ENCODE peak calls at places on chromosome 7, in nine cellular contexts. H is NCI-H1092; O is T-helper 1 cell; A is heart left ventricle; C is type B pancreatic cell; T is HCEC 1CT; P is stimulated activated CD8-positive, alpha-beta memory T cell treated with anti-CD3 and anti-CD28 coated beads, Interleukin-15, amount 100 ng/mL, for 1 hour; X is left colon; V is naive thymus-derived CD8-positive, alpha-beta T cell. B is an unnamed sample.

GRCh38 chr7:156764016-156764669 is 123.6 kb downstream of the RNF32 start:
- DNase-seq in O (no peak), P (no peak), T (peak), H (peak), V (no peak), X (peak), A (peak), C (no peak), B (peak)

GRCh38 chr7:42151309-42151708 is 85.7 kb downstream of the GLI3 start:
- DNase-seq in C (no peak), T (no peak), O (no peak), V (no peak), P (no peak), A (no peak), X (no peak), H (no peak), B (no peak)

GRCh38 chr7:46003896-46004875 is 83.1 kb upstream of the IGFBP3 start:
- DNase-seq in O (no peak), T (peak), H (no peak), X (no peak), A (no peak), C (no peak), V (no peak), P (no peak), B (peak)

GRCh38 chr7:39016609-39017008 is 38.9 kb downstream of the POU6F2 start:
- DNase-seq in A (no peak), X (peak), O (no peak), C (no peak), H (no peak), P (no peak), V (no peak), T (no peak), B (no peak)

GRCh38 chr7:33776791-33777190 is 128.5 kb upstream of the BMPER start:
- DNase-seq in V (no peak), C (no peak), X (no peak), A (no peak), P (no peak), T (peak), H (no peak), O (no peak), B (no peak)

GRCh38 chr7:157811946-157812345 is 475.1 kb downstream of the DNAJB6 start:
- DNase-seq in H (no peak), T (no peak), O (no peak), C (no peak), V (no peak), A (no peak), X (no peak), P (no peak), B (no peak)

GRCh38 chr7:115719963-115720362 is 310.6 kb downstream of the TFEC start:
- DNase-seq in O (no peak), H (no peak), T (no peak), C (no peak), A (no peak), P (no peak), X (no peak), V (no peak), B (no peak)

GRCh38 chr7:26550492-26550891 is 258.8 kb downstream of the SNX10 start:
- DNase-seq in P (no peak), A (no peak), X (no peak), C (no peak), V (no peak), H (no peak), T (no peak), O (no peak), B (no peak)

GRCh38 chr7:27152816-27153486 is 568 bp upstream of the HOXA3 start:
- DNase-seq in T (no peak), A (no peak), P (no peak), O (no peak), C (no peak), X (no peak), H (no peak), V (no peak), B (no peak)

GRCh38 chr7:111752022-111752582 is 189.8 kb upstream of the IMMP2L start:
- DNase-seq in T (peak), H (peak), V (peak), C (no peak), O (peak), A (peak), P (peak), X (no peak), B (no peak)

GRCh38 chr7:20738517-20739481 is 47.9 kb downstream of the SP8 start:
- DNase-seq in H (no peak), O (no peak), T (no peak), A (no peak), V (no peak), X (no peak), C (no peak), P (no peak), B (no peak)

GRCh38 chr7:103148131-103148993 is 537 bp downstream of the NAPEPLD start:
- DNase-seq in V (no peak), P (no peak), T (no peak), O (no peak), A (no peak), C (no peak), X (no peak), H (no peak), B (peak)

GRCh38 chr7:80346704-80347103 is 165.2 kb downstream of the GNAT3 start:
- DNase-seq in O (no peak), T (peak), C (no peak), A (no peak), X (no peak), P (no peak), H (no peak), V (no peak), B (no peak)

GRCh38 chr7:129728875-129729467 is 117.5 kb downstream of the NRF1 start:
- DNase-seq in C (no peak), T (no peak), A (no peak), V (no peak), H (no peak), P (no peak), O (no peak), X (peak), B (no peak)

GRCh38 chr7:77426521-77427051 is 10.4 kb upstream of the GSAP start:
- DNase-seq in X (no peak), P (no peak), C (no peak), V (no peak), O (no peak), A (no peak), H (no peak), T (peak), B (no peak)

GRCh38 chr7:81462672-81463071 is 307.2 kb downstream of the HGF start:
- DNase-seq in V (no peak), A (no peak), X (no peak), O (no peak), C (no peak), H (no peak), P (no peak), T (peak), B (no peak)

GRCh38 chr7:90242369-90243168 is 2.4 kb upstream of the CFAP69 start:
- DNase-seq in V (no peak), A (no peak), H (no peak), X (no peak), P (no peak), O (no peak), T (no peak), C (no peak), B (no peak)

GRCh38 chr7:91263359-91264082 is 712 bp upstream of the FZD1 start:
- DNase-seq in O (no peak), A (peak), H (peak), V (no peak), T (peak), C (no peak), P (no peak), X (no peak), B (no peak)

GRCh38 chr7:26200444-26201260 is at the start of gene HNRNPA2B1:
- DNase-seq in V (peak), H (peak), C (peak), T (peak), O (peak), A (peak), X (peak), P (peak), B (peak)